ENCODE peak calls at places on chromosomes 2 and 18, in four cellular contexts. S is mesenchymal stem cell, B is H9, Q is IMR-90. E is an unnamed sample.

GRCh38 chr18:3294435-3295080 is 32.6 kb downstream of the MYL12B start:
- DNase-seq in Q (peak), S (peak), B (peak), E (peak)

GRCh38 chr18:14577971-14578370 is 34.6 kb upstream of the POTEC start:
- DNase-seq in S (no peak), B (no peak), Q (no peak), E (no peak)

GRCh38 chr18:13220326-13220991 is 1.9 kb downstream of the LDLRAD4 start:
- DNase-seq in Q (no peak), B (no peak), S (no peak), E (no peak)

GRCh38 chr18:1003499-1003898 is 98.8 kb downstream of the ADCYAP1 start:
- DNase-seq in S (no peak), Q (no peak), B (no peak), E (no peak)

GRCh38 chr2:190662754-190663153 is 13.9 kb downstream of the NAB1 start:
- DNase-seq in B (no peak), S (no peak), Q (no peak), E (no peak)

GRCh38 chr2:218884519-218884918 is 3.9 kb downstream of the WNT10A start:
- DNase-seq in S (no peak), B (no peak), Q (no peak), E (no peak)

GRCh38 chr18:697771-698170 is 14.7 kb downstream of the ENOSF1 start:
- DNase-seq in B (peak), S (no peak), Q (no peak), E (peak)

GRCh38 chr2:219461061-219461514 is 26.4 kb downstream of the SPEG start:
- DNase-seq in S (no peak), B (peak), Q (peak), E (peak)

GRCh38 chr2:113831156-113831555 is 58.7 kb upstream of the ACTR3 start:
- DNase-seq in B (no peak), S (peak), Q (peak), E (peak)

GRCh38 chr2:122683018-122683417 is 927.6 kb downstream of the TSN start:
- DNase-seq in B (no peak), S (peak), Q (no peak), E (peak)

GRCh38 chr2:187319441-187320108 is 128.5 kb downstream of the CALCRL start:
- DNase-seq in B (no peak), Q (no peak), S (no peak), E (no peak)

GRCh38 chr18:78115896-78116561 is 863.6 kb upstream of the SALL3 start:
- DNase-seq in B (no peak), S (no peak), Q (no peak), E (no peak)

GRCh38 chr2:186518945-186519344 is 32.9 kb downstream of the ZC3H15 start:
- DNase-seq in Q (peak), S (peak), B (no peak), E (no peak)

GRCh38 chr2:8526403-8526696 is 155.5 kb upstream of the ID2 start:
- DNase-seq in Q (no peak), S (no peak), B (no peak), E (no peak)

GRCh38 chr2:104897515-104898184 is 43.7 kb downstream of the POU3F3 start:
- DNase-seq in B (no peak), S (no peak), Q (peak), E (no peak)

GRCh38 chr2:144941743-144942488 is 422.0 kb upstream of the ZEB2 start:
- DNase-seq in S (peak), Q (no peak), B (no peak), E (no peak)

GRCh38 chr2:190947711-190948251 is 66.2 kb downstream of the STAT1 start:
- DNase-seq in B (no peak), S (peak), Q (peak), E (peak)

GRCh38 chr18:12271376-12272235 is 17.4 kb downstream of the CIDEA start:
- DNase-seq in S (peak), B (peak), Q (peak), E (peak)

GRCh38 chr18:45652703-45653490 is 37.6 kb downstream of the SLC14A2 start:
- DNase-seq in Q (peak), B (no peak), S (peak), E (no peak)

GRCh38 chr2:182636694-182637093 is 79.4 kb upstream of the DNAJC10 start:
- DNase-seq in Q (no peak), B (peak), S (no peak), E (peak)

GRCh38 chr18:26657618-26658581 is 109.5 kb upstream of the KCTD1 start:
- DNase-seq in S (no peak), Q (no peak), B (no peak), E (no peak)

GRCh38 chr2:127525692-127526141 is 572 bp downstream of the IWS1 start:
- DNase-seq in S (peak), Q (peak), B (no peak), E (peak)

GRCh38 chr2:31386648-31387047 is 27.9 kb downstream of the XDH start:
- DNase-seq in Q (no peak), B (peak), S (no peak), E (peak)

GRCh38 chr18:61892683-61893303 is at the start of gene RNF152:
- DNase-seq in B (peak), Q (peak), S (peak), E (peak)

GRCh38 chr2:68110102-68110501 is 47.3 kb upstream of the C1D start:
- DNase-seq in S (no peak), Q (no peak), B (no peak), E (no peak)

GRCh38 chr2:144702051-144702450 is 182.1 kb upstream of the ZEB2 start:
- DNase-seq in Q (no peak), B (no peak), S (no peak), E (no peak)

GRCh38 chr2:172931256-172931894 is 144.3 kb upstream of the MAP3K20 start:
- DNase-seq in S (peak), Q (peak), B (no peak), E (peak)

GRCh38 chr2:74481961-74482800 is 617 bp downstream of the CCDC142 start:
- DNase-seq in Q (no peak), B (no peak), S (peak), E (peak)

GRCh38 chr2:68292108-68292710 is 27.5 kb downstream of the CNRIP1 start:
- DNase-seq in S (peak), Q (peak), B (no peak), E (peak)

GRCh38 chr18:79603321-79604204 is 76.0 kb upstream of the CTDP1 start:
- DNase-seq in S (no peak), B (no peak), Q (no peak), E (no peak)
- H3K23ac ChIP-seq in S (no peak), B (no peak), Q (no peak), E (peak)

GRCh38 chr2:137938204-137938603 is 26.1 kb upstream of the HNMT start:
- DNase-seq in Q (peak), B (no peak), S (peak), E (no peak)
- H2BK120ac ChIP-seq in Q (no peak), B (no peak), S (no peak), E (no peak)

DNA sequence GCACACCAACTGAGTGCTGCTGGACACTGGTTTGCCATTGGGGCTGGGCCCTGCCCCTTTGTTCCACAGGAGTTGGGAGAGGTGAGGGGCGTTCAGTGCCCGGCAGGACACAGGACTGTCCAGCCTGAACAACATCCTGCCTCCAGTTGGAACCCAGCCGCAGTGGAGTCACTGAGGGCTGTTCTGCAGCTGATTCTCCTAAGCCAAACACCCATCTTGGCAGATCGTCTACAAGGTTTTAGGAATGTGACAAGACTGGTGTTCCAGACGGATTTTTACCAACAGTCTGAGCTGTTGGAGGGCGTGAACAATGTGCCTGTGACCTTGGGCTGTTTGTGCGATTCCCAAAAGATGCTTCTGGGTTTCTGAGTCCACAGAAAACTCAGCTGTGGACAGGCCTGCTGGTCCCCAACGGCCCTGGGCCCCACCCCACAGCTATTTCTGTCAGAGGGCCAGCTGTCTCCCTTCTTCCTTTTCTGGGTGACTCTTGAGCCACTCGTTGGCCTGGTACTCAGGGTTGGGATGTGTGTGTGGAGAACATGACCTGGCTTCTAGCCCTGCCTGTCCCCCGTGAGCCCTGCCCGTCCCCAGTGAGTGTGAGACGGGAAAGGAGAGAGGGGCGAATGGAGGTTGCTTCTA is 5.7 kb downstream of the LRRFIP1 start:
- DNase-seq in S (no peak), Q (no peak), B (no peak), E (no peak)
- H3K27ac ChIP-seq in S (no peak), Q (no peak), B (no peak), E (no peak)

DNA sequence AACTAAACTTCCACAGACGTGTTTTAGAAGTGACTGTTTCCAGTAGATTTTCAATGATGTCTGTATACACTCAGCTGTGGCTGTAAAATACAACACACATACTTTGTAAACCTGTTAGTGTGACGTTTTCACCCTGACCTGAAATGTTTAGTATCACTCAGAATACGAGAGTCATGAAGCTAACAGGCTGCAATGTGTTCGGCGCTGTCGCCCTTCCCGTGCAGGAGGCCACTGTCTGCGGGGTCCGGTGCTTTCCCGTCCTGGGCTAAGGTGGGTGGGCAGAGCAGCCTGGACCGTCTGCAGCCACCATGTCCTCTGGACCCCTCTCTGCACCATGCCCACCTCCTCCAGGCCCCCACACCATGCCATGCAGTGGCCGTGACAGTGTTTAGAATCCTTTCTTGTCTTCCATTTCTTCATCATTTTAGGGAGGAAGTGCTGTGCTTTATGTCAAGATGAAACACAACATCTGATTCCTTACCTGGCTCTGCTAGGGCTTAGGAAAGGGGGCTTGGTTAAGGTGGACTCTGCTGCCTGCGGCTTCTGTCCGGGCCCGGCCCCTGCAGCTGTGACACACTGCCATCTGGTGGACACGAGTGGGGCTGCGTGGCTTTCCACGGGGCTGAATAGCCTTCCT is 53.8 kb upstream of the RBM44 start:
- DNase-seq in S (peak), B (peak), Q (peak), E (peak)
- H3K23ac ChIP-seq in S (no peak), B (no peak), Q (no peak), E (no peak)

GRCh38 chr2:181025004-181025403 is 44.6 kb downstream of the UBE2E3 start:
- DNase-seq in B (no peak), S (peak), Q (peak), E (no peak)
- H2BK120ac ChIP-seq in B (no peak), S (no peak), Q (no peak), E (no peak)

GRCh38 chr2:46914578-46915230 is 902 bp downstream of the MCFD2 start:
- DNase-seq in S (peak), Q (no peak), B (no peak), E (peak)
- H3K27ac ChIP-seq in S (peak), Q (peak), B (no peak), E (peak)

DNA sequence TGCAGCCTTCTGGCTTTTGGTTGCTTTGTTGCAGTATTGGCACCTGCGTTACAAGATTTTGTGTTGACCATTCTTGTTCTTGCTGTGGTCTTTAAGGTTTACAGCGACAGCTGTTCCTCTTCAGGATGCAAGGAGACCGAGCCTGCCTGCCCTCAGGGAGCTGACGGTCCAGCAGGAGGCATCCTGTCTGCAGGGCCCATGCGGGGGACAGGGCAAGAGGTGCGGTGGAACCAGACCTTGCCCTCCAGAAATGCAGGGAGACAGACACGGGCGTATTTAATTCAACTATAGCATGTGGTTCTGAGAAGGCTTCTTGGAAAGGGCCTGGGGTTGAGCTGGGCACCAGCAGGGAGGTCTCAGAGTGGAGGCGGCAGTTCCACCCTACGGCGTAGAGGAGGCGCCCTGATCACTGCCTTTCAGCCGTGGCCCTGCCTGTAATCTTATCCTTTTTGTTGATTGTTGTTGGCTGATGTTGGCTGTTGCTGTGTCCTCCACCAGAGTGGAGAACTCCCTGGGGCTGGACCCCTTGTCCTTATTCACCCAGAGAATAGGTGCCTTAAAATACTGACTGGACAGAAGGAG is 71.7 kb downstream of the HPCAL1 start:
- DNase-seq in S (no peak), B (peak), Q (no peak), E (peak)
- H3K23ac ChIP-seq in S (no peak), B (no peak), Q (no peak), E (no peak)

GRCh38 chr18:7748252-7749000 is 181.3 kb downstream of the PTPRM start:
- DNase-seq in S (no peak), B (no peak), Q (no peak), E (no peak)
- H2BK120ac ChIP-seq in S (no peak), B (no peak), Q (no peak), E (no peak)

GRCh38 chr2:239223029-239223329 is 177.8 kb downstream of the HDAC4 start:
- DNase-seq in B (no peak), Q (peak), S (peak), E (no peak)
- H3K27ac ChIP-seq in B (no peak), Q (peak), S (peak), E (no peak)

GRCh38 chr2:181370126-181370525 is 87.1 kb upstream of the ITGA4 start:
- DNase-seq in B (no peak), S (no peak), Q (no peak), E (no peak)
- H3K23ac ChIP-seq in B (no peak), S (no peak), Q (no peak), E (no peak)

E was measured in mesendoderm.